ENCODE peak calls at places on chromosomes 11 and 22, in eight cellular contexts. N is lower lobe of right lung; W is suprapubic skin; H is CD8-positive, alpha-beta memory T cell; Z is testis; C is NB4; B is neuronal stem cell; E is cardiac muscle cell. P is an unnamed sample.

GRCh38 chr22:41910599-41911291 is 4.1 kb downstream of the SHISA8 start:
- DNase-seq in N (no peak), W (peak; percentile 64), H (peak; percentile 32), Z (peak; percentile 58), C (no peak), B (no peak), E (no peak), P (no peak)

GRCh38 chr11:120516461-120517389 is 5.2 kb downstream of the GRIK4 start:
- DNase-seq in N (peak; percentile 47), W (no peak), H (no peak), Z (no peak), C (no peak), B (no peak), E (peak; percentile 65), P (no peak)

GRCh38 chr11:31664129-31664528 is 147.0 kb downstream of the PAX6 start:
- DNase-seq in N (no peak), W (no peak), H (no peak), Z (no peak), C (no peak), B (peak; percentile 59), E (no peak), P (no peak)

GRCh38 chr11:69212121-69213110 is 56.7 kb downstream of the SMIM38 start:
- DNase-seq in N (no peak), W (no peak), H (no peak), Z (peak; percentile 7), C (no peak), B (no peak), E (no peak), P (peak; percentile 28)

GRCh38 chr11:47768090-47768620 is 1.0 kb upstream of the FNBP4 start:
- DNase-seq in N (peak; percentile 82), W (peak; percentile 80), H (no peak), Z (peak; percentile 86), C (peak; percentile 39), B (peak; percentile 15), E (peak; percentile 76), P (no peak)

GRCh38 chr11:75566763-75567279 is 4.8 kb downstream of the SERPINH1 start:
- DNase-seq in N (no peak), W (no peak), H (no peak), Z (no peak), C (no peak), B (no peak), E (no peak), P (peak; percentile 61)

GRCh38 chr11:23585700-23586099 is 725.4 kb upstream of the CCDC179 start:
- DNase-seq in N (no peak), W (no peak), H (no peak), Z (no peak), C (no peak), B (no peak), E (no peak), P (no peak)

GRCh38 chr11:110833033-110833484 is 120.8 kb upstream of the ARHGAP20 start:
- DNase-seq in N (no peak), W (no peak), H (no peak), Z (no peak), C (no peak), B (no peak), E (no peak), P (no peak)

GRCh38 chr22:35020517-35020916 is 45.4 kb upstream of the ISX start:
- DNase-seq in N (no peak), W (no peak), H (no peak), Z (no peak), C (no peak), B (no peak), E (no peak), P (no peak)

GRCh38 chr11:849951-850776 is 7.5 kb downstream of the TSPAN4 start:
- DNase-seq in N (no peak), W (no peak), H (no peak), Z (no peak), C (no peak), B (no peak), E (peak; percentile 70), P (no peak)

GRCh38 chr22:25485626-25486545 is 78.6 kb upstream of the GRK3 start:
- DNase-seq in N (no peak), W (no peak), H (no peak), Z (no peak), C (peak; percentile 34), B (no peak), E (no peak), P (no peak)

GRCh38 chr11:109864161-109864661 is 229.0 kb upstream of the ZC3H12C start:
- DNase-seq in N (no peak), W (no peak), H (no peak), Z (no peak), C (no peak), B (no peak), E (peak; percentile 15), P (no peak)

GRCh38 chr11:9473408-9473807 is 12.6 kb downstream of the ZNF143 start:
- DNase-seq in N (no peak), W (no peak), H (no peak), Z (no peak), C (no peak), B (no peak), E (no peak), P (no peak)

GRCh38 chr22:26573026-26573662 is 16.8 kb downstream of the TPST2 start:
- DNase-seq in N (peak; percentile 85), W (no peak), H (no peak), Z (no peak), C (peak; percentile 86), B (no peak), E (no peak), P (no peak)

GRCh38 chr22:19887251-19887985 is 32.7 kb upstream of the GNB1L start:
- DNase-seq in N (peak; percentile 51), W (peak; percentile 63), H (no peak), Z (no peak), C (no peak), B (no peak), E (no peak), P (peak; percentile 38)
- H3K4me3 ChIP-seq in N (no peak overlapping the region), W (no peak overlapping the region), H (no peak overlapping the region), Z (no peak overlapping the region), C (no peak overlapping the region), B (no peak overlapping the region), E (no peak overlapping the region), P (no peak overlapping the region)

GRCh38 chr11:35622070-35622469 is 3.8 kb downstream of the FJX1 start:
- DNase-seq in N (no peak), W (no peak), H (no peak), Z (no peak), C (no peak), B (no peak), E (peak; percentile 30), P (no peak)

GRCh38 chr11:35621620-35622019 is 3.4 kb downstream of the FJX1 start:
- DNase-seq in N (no peak), W (no peak), H (no peak), Z (no peak), C (no peak), B (no peak), E (no peak), P (no peak)

GRCh38 chr11:35618497-35619029 is 303 bp downstream of the FJX1 start:
- DNase-seq in N (peak; percentile 49), W (no peak), H (no peak), Z (peak; percentile 30), C (peak; percentile 10), B (peak; percentile 43), E (peak; percentile 60), P (no peak)

GRCh38 chr11:35619030-35619753 is 932 bp downstream of the FJX1 start:
- DNase-seq in N (peak; percentile 50), W (peak; percentile 65), H (no peak), Z (peak; percentile 26), C (no peak), B (peak; percentile 56), E (no peak), P (peak; percentile 65)

GRCh38 chr11:35619754-35620640 is 1.7 kb downstream of the FJX1 start:
- DNase-seq in N (peak; percentile 46), W (no peak), H (no peak), Z (no peak), C (no peak), B (peak; percentile 66), E (peak; percentile 56), P (no peak)
- H3K4me3 ChIP-seq in N (peak overlapping the region; percentile 65), W (peak overlapping the region; percentile 81), H (no peak overlapping the region), Z (peak overlapping the region; percentile 62), C (no peak overlapping the region), B (peak overlapping the region; percentile 98), E (peak overlapping the region; percentile 37), P (peak overlapping the region; percentile 94)

GRCh38 chr11:72607496-72607895 is 66.7 kb downstream of the PDE2A start:
- DNase-seq in N (no peak), W (no peak), H (no peak), Z (no peak), C (no peak), B (no peak), E (no peak), P (no peak)

GRCh38 chr11:72606362-72607100 is 67.7 kb downstream of the PDE2A start:
- DNase-seq in N (no peak), W (no peak), H (no peak), Z (peak; percentile 18), C (no peak), B (no peak), E (no peak), P (no peak)

GRCh38 chr11:72607101-72607468 is 67.1 kb downstream of the PDE2A start:
- DNase-seq in N (no peak), W (no peak), H (no peak), Z (no peak), C (no peak), B (no peak), E (no peak), P (no peak)

GRCh38 chr11:72604256-72604655 is 70.0 kb downstream of the PDE2A start:
- DNase-seq in N (no peak), W (no peak), H (no peak), Z (no peak), C (no peak), B (no peak), E (no peak), P (no peak)

GRCh38 chr11:72605958-72606357 is 68.3 kb downstream of the PDE2A start:
- DNase-seq in N (no peak), W (no peak), H (no peak), Z (peak; percentile 51), C (no peak), B (no peak), E (no peak), P (no peak)
- H3K4me3 ChIP-seq in N (no peak overlapping the region), W (no peak overlapping the region), H (no peak overlapping the region), Z (no peak overlapping the region), C (no peak overlapping the region), B (no peak overlapping the region), E (no peak overlapping the region), P (no peak overlapping the region)

GRCh38 chr11:115916596-115916995 is 412.4 kb upstream of the CADM1 start:
- DNase-seq in N (no peak), W (no peak), H (no peak), Z (no peak), C (no peak), B (no peak), E (no peak), P (no peak)
- H3K4me3 ChIP-seq in N (no peak overlapping the region), W (no peak overlapping the region), H (no peak overlapping the region), Z (no peak overlapping the region), C (no peak overlapping the region), B (no peak overlapping the region), E (no peak overlapping the region), P (no peak overlapping the region)

P was measured in RWPE2.